ENCODE peak calls at places on chromosomes 13 and 19, in six cellular contexts. R is body of pancreas; N is osteoblast; U is CD8-positive, alpha-beta T cell; L is fibroblast of villous mesenchyme; D is lung. I is an unnamed sample.

GRCh38 chr13:98934243-98934642 is 43.6 kb downstream of the DOCK9 start:
- DNase-seq in L (no peak), D (no peak), N (no peak), U (no peak), R (no peak), I (no peak)

GRCh38 chr19:15123900-15124299 is 16.7 kb downstream of the SYDE1 start:
- DNase-seq in R (peak; percentile 67), D (no peak), L (no peak), U (no peak), N (peak; percentile 87), I (no peak)

GRCh38 chr13:32587774-32588165 is 1.5 kb downstream of the PDS5B start:
- DNase-seq in D (no peak), U (no peak), R (no peak), N (no peak), L (peak; percentile 80), I (no peak)

GRCh38 chr13:78595819-78596700 is 7.3 kb downstream of the POU4F1 start:
- DNase-seq in U (no peak), L (no peak), N (peak; percentile 78), R (no peak), D (no peak), I (no peak)

GRCh38 chr19:49335071-49335783 is at the start of gene CD37:
- DNase-seq in N (peak; percentile 30), L (no peak), U (peak; percentile 24), D (no peak), R (peak; percentile 11), I (no peak)

GRCh38 chr13:43303040-43303729 is 279.8 kb downstream of the DNAJC15 start:
- DNase-seq in R (peak; percentile 62), N (peak; percentile 86), L (peak; percentile 84), U (no peak), D (peak; percentile 34), I (no peak)

GRCh38 chr13:28349901-28350654 is 144.8 kb downstream of the FLT1 start:
- DNase-seq in N (no peak), R (no peak), L (peak; percentile 52), D (no peak), U (no peak), I (no peak)

GRCh38 chr13:78607409-78608253 is 4.3 kb upstream of the POU4F1 start:
- DNase-seq in U (no peak), L (no peak), N (no peak), D (no peak), R (no peak), I (no peak)

GRCh38 chr19:3186377-3186688 is 603 bp downstream of the NCLN start:
- DNase-seq in R (peak; percentile 29), U (no peak), L (peak; percentile 26), N (no peak), D (no peak), I (no peak)

GRCh38 chr19:17394891-17395415 is 957 bp upstream of the CCDC194 start:
- DNase-seq in D (no peak), R (peak; percentile 37), L (peak; percentile 76), U (no peak), N (peak; percentile 98), I (no peak)

GRCh38 chr13:32624441-32624840 is 38.2 kb downstream of the PDS5B start:
- DNase-seq in N (peak; percentile 57), D (no peak), U (no peak), L (peak; percentile 37), R (no peak), I (no peak)

GRCh38 chr19:8397746-8398721 is 7.9 kb downstream of the RAB11B start:
- DNase-seq in U (no peak), D (no peak), N (peak; percentile 59), L (no peak), R (no peak), I (no peak)

GRCh38 chr19:49997709-49998108 is 27.5 kb downstream of the VRK3 start:
- DNase-seq in N (peak; percentile 71), U (no peak), D (no peak), R (no peak), L (peak; percentile 23), I (no peak)

GRCh38 chr13:113545455-113545930 is 39.1 kb upstream of the TFDP1 start:
- DNase-seq in R (peak; percentile 10), N (peak; percentile 91), D (no peak), L (peak; percentile 65), U (no peak), I (no peak)

DNA sequence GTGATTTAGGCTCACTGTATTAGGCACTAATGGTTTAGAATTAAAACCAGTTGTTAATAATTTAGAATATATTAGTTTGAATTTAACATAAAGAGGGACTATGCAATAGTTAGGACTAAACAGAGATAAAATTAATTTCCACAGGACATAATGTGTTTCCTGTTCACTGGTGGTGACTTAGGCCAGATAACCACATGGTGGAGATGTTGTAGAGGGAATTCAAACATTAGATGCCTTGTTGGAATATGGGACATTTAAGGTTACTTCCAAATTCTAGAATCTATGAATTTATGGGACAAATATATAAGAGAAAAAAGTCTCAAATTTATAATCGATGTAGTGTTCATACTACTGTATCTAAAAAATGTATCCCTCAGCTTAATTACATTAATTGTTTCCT is 615.5 kb upstream of the KLHL1 start:
- DNase-seq in U (no peak), N (no peak), L (no peak), R (no peak), D (no peak), I (no peak)
- TF ChIP-seq CTCF in U (no peak), N (no peak), L (no peak), R (no peak), D (no peak), I (no peak)

DNA sequence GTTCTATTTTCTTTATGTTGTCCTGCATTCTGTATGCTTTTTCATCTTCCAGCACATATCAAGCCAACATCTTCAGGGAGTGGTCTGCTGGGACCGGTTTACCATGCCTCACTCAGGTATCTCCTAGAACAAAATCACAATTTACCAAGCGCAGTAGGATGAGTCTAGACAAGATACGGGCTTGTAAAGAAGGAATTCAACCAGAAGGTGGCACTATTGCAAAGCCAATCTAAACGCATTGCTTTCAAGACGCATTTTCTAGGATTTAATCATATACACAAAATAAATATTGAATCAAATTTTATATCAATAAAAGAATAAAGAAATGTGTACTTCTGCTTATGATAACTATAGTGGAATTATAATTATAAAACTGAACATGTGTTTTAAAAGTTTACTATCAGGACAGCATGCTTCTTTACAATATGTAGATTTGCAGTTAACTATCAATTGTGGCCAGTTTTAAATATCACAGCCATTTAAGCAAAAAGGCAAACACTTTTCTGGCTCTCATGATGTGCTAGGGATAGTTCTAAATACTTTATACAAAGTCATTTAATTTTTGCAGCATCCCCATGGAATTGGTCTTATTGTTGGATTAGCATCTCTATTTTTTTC is 16.1 kb upstream of the TPP2 start:
- DNase-seq in D (no peak), N (peak; percentile 75), U (no peak), L (peak; percentile 83), R (peak; percentile 19), I (no peak)
- TF ChIP-seq CTCF in D (peak; percentile 78), N (peak; percentile 76), U (peak; percentile 88), L (peak; percentile 64), R (peak; percentile 69), I (no peak)

DNA sequence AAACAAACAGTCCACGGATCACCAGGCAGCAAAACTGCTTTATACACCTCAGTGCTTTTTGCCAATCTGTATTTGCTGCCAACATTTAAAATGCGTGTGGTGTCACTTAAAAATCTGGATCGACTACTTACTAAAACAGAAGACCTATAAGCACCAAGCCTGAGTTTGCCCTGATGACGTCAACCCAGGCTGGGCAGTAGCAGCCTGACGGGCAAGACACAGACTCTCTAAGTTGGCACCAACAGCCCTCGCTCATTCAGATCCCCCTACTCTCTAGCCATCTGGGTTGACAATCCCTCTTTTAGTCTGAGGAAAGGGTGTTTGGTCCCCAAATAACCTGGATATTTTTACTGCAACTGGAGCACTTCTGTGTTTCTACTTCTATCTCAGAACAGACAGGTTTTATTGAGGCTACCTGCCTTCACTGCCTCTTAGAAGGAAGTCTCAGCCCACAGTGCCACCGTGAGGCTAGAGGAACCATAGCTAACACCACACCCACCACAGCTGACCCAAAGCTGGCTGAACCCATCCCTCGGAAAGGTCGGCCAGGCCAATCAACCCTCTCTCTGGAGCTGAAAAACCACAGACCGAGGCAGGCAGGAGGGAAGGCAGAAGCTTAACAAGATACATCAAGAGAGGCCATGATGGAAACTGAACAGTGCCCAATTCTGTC is 6.9 kb downstream of the SUGP2 start:
- DNase-seq in N (no peak), U (no peak), L (peak; percentile 31), R (no peak), D (peak; percentile 34), I (no peak)
- TF ChIP-seq CTCF in N (peak; percentile 43), U (no peak), L (peak; percentile 27), R (peak; percentile 16), D (no peak), I (no peak)

DNA sequence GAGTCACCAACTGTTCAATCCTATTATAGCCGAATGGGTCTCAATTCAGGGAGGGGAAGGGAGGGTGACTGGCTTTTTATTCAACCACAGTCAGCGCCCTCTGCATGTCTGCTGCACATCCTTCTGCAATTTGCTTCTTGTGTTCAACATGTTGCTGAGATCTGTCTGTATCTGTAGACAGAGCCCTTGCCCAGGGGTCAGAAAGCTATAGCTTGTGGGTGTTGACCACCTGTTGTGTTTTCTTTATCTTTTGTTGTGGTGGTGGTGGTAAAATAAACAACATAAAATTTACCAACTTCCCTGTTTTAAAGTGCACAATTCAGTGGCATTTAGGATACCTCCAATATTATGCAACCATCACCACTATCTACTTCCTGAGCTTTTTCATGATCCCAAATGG is 12.2 kb downstream of the PPP1R12C start:
- DNase-seq in N (peak; percentile 69), L (no peak), D (no peak), R (no peak), U (no peak), I (no peak)
- TF ChIP-seq CTCF in N (no peak), L (no peak), D (no peak), R (no peak), U (no peak), I (no peak)

DNA sequence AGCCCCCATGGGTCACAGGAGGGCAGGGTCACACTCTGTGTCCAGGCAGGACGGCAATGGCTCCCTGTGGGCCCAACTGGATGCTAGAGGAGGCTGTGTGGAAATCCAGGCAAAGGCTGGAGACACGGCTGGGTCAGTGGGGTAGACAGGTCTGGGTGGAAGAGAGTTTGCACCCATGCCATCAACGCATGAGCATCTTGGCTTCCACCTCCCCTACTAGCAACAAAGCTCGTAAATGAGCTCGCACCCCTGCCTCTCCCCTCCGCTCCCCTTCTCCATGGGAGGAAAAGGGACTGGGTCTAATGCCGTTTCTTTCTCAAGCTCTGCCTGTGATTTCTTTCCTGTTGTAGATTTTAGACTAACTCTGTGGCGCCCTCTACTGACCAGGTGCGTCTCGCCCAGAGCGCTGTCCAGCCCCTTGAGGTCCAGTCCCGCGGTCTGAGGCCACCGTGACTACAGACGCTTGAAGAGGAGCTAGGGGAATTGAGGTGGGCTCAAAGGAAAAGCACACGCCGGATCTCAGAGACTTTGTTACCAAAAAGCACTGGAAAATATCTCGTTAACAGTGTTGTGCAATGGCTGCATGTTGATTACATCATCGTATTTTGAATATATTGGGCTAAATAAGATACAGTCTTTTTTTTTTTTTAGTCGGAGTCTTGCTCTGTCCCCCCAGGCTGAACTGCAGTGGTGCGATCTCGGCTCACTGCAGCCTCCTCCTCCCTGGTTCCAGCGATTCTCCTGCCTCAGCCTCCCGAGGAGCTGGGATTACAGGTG is 50.7 kb upstream of the USP29 start:
- DNase-seq in D (no peak), U (no peak), L (peak; percentile 14), N (no peak), R (peak; percentile 11), I (peak; percentile 36)
- TF ChIP-seq CTCF in D (no peak), U (no peak), L (peak; percentile 17), N (no peak), R (no peak), I (no peak)

GRCh38 chr19:45160870-45161714 is at the start of gene NKPD1:
- DNase-seq in R (peak; percentile 65), D (peak; percentile 69), L (no peak), N (peak; percentile 74), U (no peak), I (no peak)
- TF ChIP-seq CTCF in R (no peak), D (no peak), L (no peak), N (no peak), U (no peak), I (no peak)